ENCODE peak calls at places on chromosomes 6 and 20, in ten cellular contexts. Y, U, D, X, F, T, H, G, C and P are unnamed samples.
A peak's percentile ranks its signal among the peaks of the same experiment; 100 is the strongest.

GRCh38 chr6:36853325-36853724 is 14.1 kb upstream of the CPNE5 start:
- DNase-seq in U (peak; percentile 64), X (no peak), H (peak; percentile 40), T (no peak), F (no peak), G (peak; percentile 91), D (no peak), Y (no peak), C (no peak), P (peak; percentile 50)

GRCh38 chr6:159894991-159895390 is 4.2 kb downstream of the MAS1 start:
- DNase-seq in X (no peak), U (no peak), C (no peak), F (no peak), H (no peak), Y (peak; percentile 54), T (no peak), D (no peak), G (no peak), P (no peak)

GRCh38 chr6:80227545-80227944 is 121.1 kb downstream of the BCKDHB start:
- DNase-seq in C (no peak), U (no peak), G (no peak), D (no peak), X (no peak), Y (no peak), T (no peak), H (no peak), F (no peak), P (no peak)

GRCh38 chr6:25332671-25333071 is 53.5 kb downstream of the CARMIL1 start:
- DNase-seq in D (no peak), G (no peak), Y (no peak), F (no peak), C (no peak), T (no peak), X (no peak), H (no peak), U (no peak), P (no peak)

GRCh38 chr6:89145461-89145961 is 344 bp upstream of the PM20D2 start:
- DNase-seq in F (peak; percentile 43), D (peak; percentile 78), U (peak; percentile 19), G (peak; percentile 41), T (no peak), X (no peak), H (no peak), Y (no peak), C (no peak), P (no peak)

GRCh38 chr20:44683263-44684046 is 31.7 kb upstream of the CCN5 start:
- DNase-seq in T (no peak), D (peak; percentile 28), F (peak; percentile 66), Y (peak; percentile 71), H (peak; percentile 55), G (no peak), X (peak; percentile 34), C (peak; percentile 64), U (no peak), P (no peak)

GRCh38 chr20:2381303-2381702 is 602 bp downstream of the TGM6 start:
- DNase-seq in H (no peak), U (no peak), F (no peak), D (no peak), X (no peak), C (no peak), Y (no peak), T (no peak), G (no peak), P (no peak)

GRCh38 chr6:26243742-26244141 is 121.3 kb upstream of the BTN3A2 start:
- DNase-seq in F (no peak), X (no peak), U (no peak), D (no peak), C (no peak), Y (no peak), H (no peak), T (no peak), G (no peak), P (no peak)

GRCh38 chr6:167824591-167825041 is 2.1 kb upstream of the AFDN start:
- DNase-seq in C (no peak), D (no peak), T (no peak), F (no peak), U (no peak), G (peak; percentile 51), X (no peak), Y (no peak), H (no peak), P (no peak)

GRCh38 chr6:43096451-43097097 is 20.5 kb downstream of the PTK7 start:
- DNase-seq in T (peak; percentile 61), G (peak; percentile 80), Y (peak; percentile 35), C (peak; percentile 18), X (no peak), U (no peak), D (no peak), F (no peak), H (peak; percentile 59), P (peak; percentile 62)

GRCh38 chr20:5919634-5920544 is 30.4 kb downstream of the TRMT6 start:
- DNase-seq in H (no peak), Y (no peak), G (no peak), F (no peak), C (no peak), T (no peak), D (no peak), X (no peak), U (no peak), P (no peak)

GRCh38 chr6:105357147-105357546 is 45.7 kb downstream of the PREP start:
- DNase-seq in X (no peak), Y (no peak), T (no peak), U (no peak), H (no peak), F (no peak), C (no peak), G (no peak), D (no peak), P (no peak)

GRCh38 chr20:41330941-41331340 is 9.7 kb upstream of the LPIN3 start:
- DNase-seq in C (no peak), X (no peak), H (no peak), T (no peak), F (no peak), D (no peak), G (no peak), U (no peak), Y (no peak), P (no peak)

GRCh38 chr6:22098623-22099022 is 198.2 kb downstream of the PRL start:
- DNase-seq in H (no peak), U (no peak), C (no peak), D (peak; percentile 70), T (no peak), Y (no peak), X (no peak), F (no peak), G (no peak), P (no peak)

GRCh38 chr20:18001131-18001921 is 32.5 kb downstream of the MGME1 start:
- DNase-seq in D (no peak), T (peak; percentile 86), U (no peak), H (peak; percentile 40), G (peak; percentile 97), F (no peak), X (no peak), C (no peak), Y (peak; percentile 75), P (peak; percentile 50)

GRCh38 chr6:79702701-79703100 is 71.6 kb downstream of the SH3BGRL2 start:
- DNase-seq in F (no peak), G (no peak), H (no peak), T (no peak), D (no peak), U (no peak), X (no peak), Y (no peak), C (no peak), P (no peak)

GRCh38 chr6:160088069-160088773 is 33.4 kb upstream of the SLC22A1 start:
- DNase-seq in D (no peak), G (peak; percentile 95), F (no peak), C (peak; percentile 56), X (no peak), T (peak; percentile 91), Y (peak; percentile 60), H (peak; percentile 72), U (peak; percentile 78), P (peak; percentile 49)

GRCh38 chr6:105890521-105891244 is 195.5 kb upstream of the PRDM1 start:
- DNase-seq in F (no peak), G (no peak), U (no peak), Y (no peak), C (no peak), X (no peak), D (no peak), T (no peak), H (no peak), P (no peak)

GRCh38 chr6:32317532-32317931 is 54.2 kb downstream of the TSBP1 start:
- DNase-seq in H (no peak), C (no peak), T (no peak), U (no peak), G (no peak), D (no peak), F (no peak), X (no peak), Y (no peak), P (no peak)

GRCh38 chr20:21089421-21089820 is 16.7 kb downstream of the LINC00237 start:
- DNase-seq in X (no peak), D (peak; percentile 63), T (no peak), U (no peak), H (no peak), C (no peak), F (no peak), G (no peak), Y (no peak), P (no peak)

GRCh38 chr6:6176829-6177228 is 143.6 kb downstream of the F13A1 start:
- DNase-seq in D (no peak), T (no peak), H (no peak), G (no peak), C (no peak), X (no peak), Y (no peak), F (no peak), U (no peak), P (no peak)

GRCh38 chr6:113630365-113630737 is 226.8 kb upstream of the MARCKS start:
- DNase-seq in G (peak; percentile 58), T (no peak), X (no peak), C (no peak), H (no peak), U (no peak), Y (no peak), D (no peak), F (no peak), P (no peak)

GRCh38 chr6:7073810-7074525 is 33.8 kb upstream of the RREB1 start:
- DNase-seq in F (peak; percentile 69), Y (peak; percentile 46), D (no peak), G (no peak), H (no peak), U (no peak), X (peak; percentile 47), T (no peak), C (no peak), P (no peak)

GRCh38 chr6:109052015-109052651 is 42.5 kb downstream of the SESN1 start:
- DNase-seq in T (no peak), G (no peak), Y (no peak), C (no peak), H (no peak), U (no peak), D (no peak), X (no peak), F (no peak), P (no peak)

GRCh38 chr6:157223486-157223885 is 99.8 kb downstream of the TMEM242 start:
- DNase-seq in H (no peak), X (no peak), F (peak; percentile 14), T (no peak), U (no peak), D (no peak), C (no peak), G (no peak), Y (no peak), P (no peak)

GRCh38 chr20:23320317-23320716 is 30.3 kb upstream of the NXT1 start:
- DNase-seq in G (peak; percentile 35), T (no peak), C (no peak), F (no peak), U (peak; percentile 26), Y (no peak), X (no peak), H (no peak), D (no peak), P (no peak)

GRCh38 chr20:1935696-1936366 is 40.6 kb downstream of the SIRPA start:
- DNase-seq in F (no peak), X (no peak), G (no peak), D (no peak), C (no peak), U (no peak), T (no peak), Y (no peak), H (no peak), P (no peak)

GRCh38 chr20:62830821-62831220 is 14.0 kb downstream of the COL9A3 start:
- DNase-seq in H (no peak), C (no peak), F (no peak), Y (no peak), U (no peak), X (no peak), T (peak; percentile 70), G (no peak), D (no peak), P (no peak)